ENCODE peak calls at places on chromosomes 3 and 15, in four cellular contexts. G is nucleus accumbens; H is NCI-H2107; X is stimulated activated naive CD8-positive, alpha-beta T cell treated with anti-CD3 and anti-CD28 coated beads, Interleukin-15, Interleukin-2, amounts not matched to agents 100 U/mL and 50 U/mL, for 24 hours. Z is an unnamed sample.

GRCh38 chr3:192408721-192409151 is 318.6 kb downstream of the FGF12 start:
- DNase-seq in X (no peak), G (no peak), H (no peak), Z (peak)

GRCh38 chr3:102671005-102671404 is 236.2 kb downstream of the ZPLD1 start:
- DNase-seq in X (no peak), H (no peak), G (no peak), Z (no peak)

GRCh38 chr3:15345051-15345607 is 12.7 kb upstream of the SH3BP5 start:
- DNase-seq in X (no peak), G (no peak), H (peak), Z (no peak)

GRCh38 chr3:144229237-144229830 is 257.7 kb downstream of the DIPK2A start:
- DNase-seq in G (no peak), X (no peak), H (no peak), Z (peak)

GRCh38 chr3:72385172-72385571 is 463.1 kb downstream of the SHQ1 start:
- DNase-seq in X (no peak), G (no peak), H (no peak), Z (no peak)

GRCh38 chr15:99414755-99415731 is 150.7 kb upstream of the MEF2A start:
- DNase-seq in X (no peak), H (no peak), G (no peak), Z (no peak)

GRCh38 chr15:101149864-101150722 is 101.8 kb downstream of the CHSY1 start:
- DNase-seq in H (no peak), G (no peak), X (no peak), Z (no peak)

GRCh38 chr3:60094392-60094947 is 1044.6 kb upstream of the CFAP20DC start:
- DNase-seq in H (peak), G (no peak), X (no peak), Z (no peak)

GRCh38 chr3:197335428-197336132 is 37.2 kb upstream of the DLG1 start:
- DNase-seq in X (no peak), G (no peak), H (no peak), Z (no peak)

GRCh38 chr3:8713901-8714759 is 19.5 kb upstream of the CAV3 start:
- DNase-seq in X (no peak), H (no peak), G (no peak), Z (peak)

GRCh38 chr3:123750659-123751420 is 133.3 kb downstream of the MYLK start:
- DNase-seq in H (no peak), X (no peak), G (no peak), Z (peak)

GRCh38 chr3:58486036-58486435 is 5.9 kb upstream of the KCTD6 start:
- DNase-seq in H (no peak), X (no peak), G (no peak), Z (no peak)

GRCh38 chr3:105511031-105511430 is 144.3 kb downstream of the ALCAM start:
- DNase-seq in H (no peak), X (no peak), G (no peak), Z (no peak)

GRCh38 chr15:91075761-91076160 is 24.3 kb upstream of the SV2B start:
- DNase-seq in X (no peak), G (no peak), H (no peak), Z (no peak)

GRCh38 chr15:80462836-80463512 is 58.8 kb downstream of the ARNT2 start:
- DNase-seq in X (no peak), G (no peak), H (no peak), Z (no peak)

GRCh38 chr3:35064761-35065160 is 574.6 kb upstream of the ARPP21 start:
- DNase-seq in H (no peak), G (no peak), X (no peak), Z (no peak)

GRCh38 chr3:107431048-107431297 is 53.7 kb downstream of the CCDC54 start:
- DNase-seq in H (no peak), G (peak), X (peak), Z (peak)

GRCh38 chr3:124261301-124261700 is 269.4 kb upstream of the ROPN1 start:
- DNase-seq in X (no peak), H (no peak), G (no peak), Z (no peak)

GRCh38 chr3:43484926-43485488 is 136.8 kb downstream of the ANO10 start:
- DNase-seq in X (no peak), H (no peak), G (no peak), Z (no peak)

GRCh38 chr15:97566957-97567356 is 393.5 kb upstream of the ARRDC4 start:
- DNase-seq in X (no peak), G (no peak), H (no peak), Z (peak)

GRCh38 chr3:42755681-42756578 is 17.1 kb downstream of the CCDC13 start:
- DNase-seq in X (no peak), H (no peak), G (peak), Z (peak)

GRCh38 chr3:9884555-9885165 is 4.6 kb upstream of the CIDEC start:
- DNase-seq in H (no peak), G (no peak), X (no peak), Z (peak)

GRCh38 chr15:101004986-101005747 is 86.0 kb downstream of the LRRK1 start:
- DNase-seq in G (no peak), X (no peak), H (no peak), Z (no peak)

GRCh38 chr3:5195605-5196004 is 8.1 kb downstream of the EDEM1 start:
- DNase-seq in G (no peak), H (no peak), X (peak), Z (peak)

GRCh38 chr3:102158080-102158756 is 276.6 kb upstream of the ZPLD1 start:
- DNase-seq in X (no peak), G (no peak), H (no peak), Z (peak)

GRCh38 chr3:159534496-159534895 is 454.1 kb upstream of the IL12A start:
- DNase-seq in X (no peak), G (no peak), H (no peak), Z (no peak)

GRCh38 chr3:136942796-136943195 is 15.0 kb upstream of the IL20RB start:
- DNase-seq in H (no peak), X (no peak), G (no peak), Z (no peak)

GRCh38 chr3:151357461-151357850 is 27.1 kb downstream of the P2RY12 start:
- DNase-seq in G (no peak), H (no peak), X (no peak), Z (no peak)

GRCh38 chr15:78291052-78291451 is 8.4 kb downstream of the SKIC8 start:
- DNase-seq in H (no peak), X (no peak), G (no peak), Z (no peak)

GRCh38 chr3:70973558-70973957 is 610.0 kb downstream of the FOXP1 start:
- DNase-seq in H (no peak), X (no peak), G (no peak), Z (peak)

GRCh38 chr15:68440136-68440535 is 8.2 kb upstream of the ITGA11 start:
- DNase-seq in H (no peak), G (no peak), X (no peak), Z (no peak)

GRCh38 chr3:194421-194820 is 2.1 kb upstream of the CHL1 start:
- DNase-seq in H (no peak), X (no peak), G (no peak), Z (no peak)

GRCh38 chr3:52237659-52238172 is 1.2 kb downstream of the TWF2 start:
- DNase-seq in H (no peak), X (no peak), G (peak), Z (peak)

GRCh38 chr3:195209083-195209835 is 61.7 kb downstream of the XXYLT1 start:
- DNase-seq in G (no peak), X (no peak), H (no peak), Z (no peak)

GRCh38 chr3:10437272-10437994 is 68.0 kb downstream of the ATP2B2 start:
- DNase-seq in H (no peak), X (peak), G (no peak), Z (peak)

GRCh38 chr3:164179110-164179774 is 899.1 kb downstream of the SI start:
- DNase-seq in H (no peak), G (no peak), X (no peak), Z (no peak)

GRCh38 chr3:64264491-64265109 is 39.3 kb upstream of the PRICKLE2 start:
- DNase-seq in G (no peak), X (no peak), H (no peak), Z (peak)